ENCODE peak calls at places on chromosomes 13 and 19, in four cellular contexts. One of them, this sample, is unnamed.

GRCh38 chr19:5918463-5919079 is 4.5 kb downstream of the CAPS start:
- DNase-seq in AG08396: no peak
- DNase-seq in caudate nucleus: no peak
- DNase-seq in stimulated activated CD8-positive, alpha-beta memory T cell treated with anti-CD3 and anti-CD28 coated beads, Interleukin-15, amount 100 ng/mL, for 1 hour: no peak
- DNase-seq in this sample: no peak

GRCh38 chr13:72456486-72456885 is 270.9 kb downstream of the MZT1 start:
- DNase-seq in AG08396: no peak
- DNase-seq in caudate nucleus: no peak
- DNase-seq in stimulated activated CD8-positive, alpha-beta memory T cell treated with anti-CD3 and anti-CD28 coated beads, Interleukin-15, amount 100 ng/mL, for 1 hour: no peak
- DNase-seq in this sample: no peak

GRCh38 chr19:57436392-57436791 is 1.3 kb downstream of the ZNF749 start:
- DNase-seq in AG08396: no peak
- DNase-seq in caudate nucleus: no peak
- DNase-seq in stimulated activated CD8-positive, alpha-beta memory T cell treated with anti-CD3 and anti-CD28 coated beads, Interleukin-15, amount 100 ng/mL, for 1 hour: no peak
- DNase-seq in this sample: no peak

GRCh38 chr13:93628136-93628535 is 401.5 kb downstream of the GPC6 start:
- DNase-seq in AG08396: no peak
- DNase-seq in caudate nucleus: no peak
- DNase-seq in stimulated activated CD8-positive, alpha-beta memory T cell treated with anti-CD3 and anti-CD28 coated beads, Interleukin-15, amount 100 ng/mL, for 1 hour: no peak
- DNase-seq in this sample: no peak

GRCh38 chr13:31009166-31009565 is 76.7 kb downstream of the TEX26 start:
- DNase-seq in AG08396: no peak
- DNase-seq in caudate nucleus: no peak
- DNase-seq in stimulated activated CD8-positive, alpha-beta memory T cell treated with anti-CD3 and anti-CD28 coated beads, Interleukin-15, amount 100 ng/mL, for 1 hour: no peak
- DNase-seq in this sample: no peak

GRCh38 chr13:25489238-25489637 is 117.5 kb downstream of the ATP8A2 start:
- DNase-seq in AG08396: no peak
- DNase-seq in caudate nucleus: peak
- DNase-seq in stimulated activated CD8-positive, alpha-beta memory T cell treated with anti-CD3 and anti-CD28 coated beads, Interleukin-15, amount 100 ng/mL, for 1 hour: no peak
- DNase-seq in this sample: no peak

GRCh38 chr19:6828698-6829633 is 56.5 kb downstream of the VAV1 start:
- DNase-seq in AG08396: no peak
- DNase-seq in caudate nucleus: no peak
- DNase-seq in stimulated activated CD8-positive, alpha-beta memory T cell treated with anti-CD3 and anti-CD28 coated beads, Interleukin-15, amount 100 ng/mL, for 1 hour: no peak
- DNase-seq in this sample: no peak

GRCh38 chr19:23522431-23522830 is 127.2 kb upstream of the ZNF91 start:
- DNase-seq in AG08396: no peak
- DNase-seq in caudate nucleus: no peak
- DNase-seq in stimulated activated CD8-positive, alpha-beta memory T cell treated with anti-CD3 and anti-CD28 coated beads, Interleukin-15, amount 100 ng/mL, for 1 hour: no peak
- DNase-seq in this sample: no peak

GRCh38 chr13:73168226-73168992 is 109.6 kb downstream of the KLF5 start:
- DNase-seq in AG08396: no peak
- DNase-seq in caudate nucleus: no peak
- DNase-seq in stimulated activated CD8-positive, alpha-beta memory T cell treated with anti-CD3 and anti-CD28 coated beads, Interleukin-15, amount 100 ng/mL, for 1 hour: no peak
- DNase-seq in this sample: no peak

GRCh38 chr13:111658150-111659100 is 338.0 kb downstream of the TEX29 start:
- DNase-seq in AG08396: no peak
- DNase-seq in caudate nucleus: peak
- DNase-seq in stimulated activated CD8-positive, alpha-beta memory T cell treated with anti-CD3 and anti-CD28 coated beads, Interleukin-15, amount 100 ng/mL, for 1 hour: no peak
- DNase-seq in this sample: no peak

GRCh38 chr13:49444517-49445395 is 682 bp downstream of the SETDB2 start:
- DNase-seq in AG08396: peak
- DNase-seq in caudate nucleus: no peak
- DNase-seq in stimulated activated CD8-positive, alpha-beta memory T cell treated with anti-CD3 and anti-CD28 coated beads, Interleukin-15, amount 100 ng/mL, for 1 hour: no peak
- DNase-seq in this sample: peak

GRCh38 chr19:12666305-12667048 is at the start of the genes MAN2B1 and WDR83:
- DNase-seq in AG08396: peak
- DNase-seq in caudate nucleus: peak
- DNase-seq in stimulated activated CD8-positive, alpha-beta memory T cell treated with anti-CD3 and anti-CD28 coated beads, Interleukin-15, amount 100 ng/mL, for 1 hour: peak
- DNase-seq in this sample: peak

GRCh38 chr19:10707440-10707839 is 6.2 kb downstream of the QTRT1 start:
- DNase-seq in AG08396: no peak
- DNase-seq in caudate nucleus: no peak
- DNase-seq in stimulated activated CD8-positive, alpha-beta memory T cell treated with anti-CD3 and anti-CD28 coated beads, Interleukin-15, amount 100 ng/mL, for 1 hour: no peak
- DNase-seq in this sample: no peak

GRCh38 chr13:59450218-59450617 is 713.5 kb downstream of the DIAPH3 start:
- DNase-seq in AG08396: no peak
- DNase-seq in caudate nucleus: no peak
- DNase-seq in stimulated activated CD8-positive, alpha-beta memory T cell treated with anti-CD3 and anti-CD28 coated beads, Interleukin-15, amount 100 ng/mL, for 1 hour: no peak
- DNase-seq in this sample: no peak

GRCh38 chr13:20363604-20364003 is 131.5 kb upstream of the GJB6 start:
- DNase-seq in AG08396: no peak
- DNase-seq in caudate nucleus: no peak
- DNase-seq in stimulated activated CD8-positive, alpha-beta memory T cell treated with anti-CD3 and anti-CD28 coated beads, Interleukin-15, amount 100 ng/mL, for 1 hour: no peak
- DNase-seq in this sample: no peak

GRCh38 chr19:44809856-44810554 is 1.1 kb downstream of the BCAM start:
- DNase-seq in AG08396: no peak
- DNase-seq in caudate nucleus: no peak
- DNase-seq in stimulated activated CD8-positive, alpha-beta memory T cell treated with anti-CD3 and anti-CD28 coated beads, Interleukin-15, amount 100 ng/mL, for 1 hour: no peak
- DNase-seq in this sample: no peak

GRCh38 chr13:50208826-50209335 is 193.6 kb downstream of the KCNRG start:
- DNase-seq in AG08396: peak
- DNase-seq in caudate nucleus: no peak
- DNase-seq in stimulated activated CD8-positive, alpha-beta memory T cell treated with anti-CD3 and anti-CD28 coated beads, Interleukin-15, amount 100 ng/mL, for 1 hour: no peak
- DNase-seq in this sample: no peak

GRCh38 chr13:34849406-34849805 is 92.7 kb upstream of the NBEA start:
- DNase-seq in AG08396: no peak
- DNase-seq in caudate nucleus: no peak
- DNase-seq in stimulated activated CD8-positive, alpha-beta memory T cell treated with anti-CD3 and anti-CD28 coated beads, Interleukin-15, amount 100 ng/mL, for 1 hour: no peak
- DNase-seq in this sample: no peak

GRCh38 chr13:33611016-33611805 is 206.7 kb upstream of the RFC3 start:
- DNase-seq in AG08396: peak
- DNase-seq in caudate nucleus: peak
- DNase-seq in stimulated activated CD8-positive, alpha-beta memory T cell treated with anti-CD3 and anti-CD28 coated beads, Interleukin-15, amount 100 ng/mL, for 1 hour: no peak
- DNase-seq in this sample: no peak

GRCh38 chr13:109036091-109036490 is 406.7 kb downstream of the MYO16 start:
- DNase-seq in AG08396: no peak
- DNase-seq in caudate nucleus: no peak
- DNase-seq in stimulated activated CD8-positive, alpha-beta memory T cell treated with anti-CD3 and anti-CD28 coated beads, Interleukin-15, amount 100 ng/mL, for 1 hour: no peak
- DNase-seq in this sample: no peak

GRCh38 chr19:50511069-50511822 is at the start of gene JOSD2:
- DNase-seq in AG08396: peak
- DNase-seq in caudate nucleus: peak
- DNase-seq in stimulated activated CD8-positive, alpha-beta memory T cell treated with anti-CD3 and anti-CD28 coated beads, Interleukin-15, amount 100 ng/mL, for 1 hour: peak
- DNase-seq in this sample: peak

GRCh38 chr13:88622362-88622973 is 951.3 kb downstream of the SLITRK5 start:
- DNase-seq in AG08396: no peak
- DNase-seq in caudate nucleus: no peak
- DNase-seq in stimulated activated CD8-positive, alpha-beta memory T cell treated with anti-CD3 and anti-CD28 coated beads, Interleukin-15, amount 100 ng/mL, for 1 hour: peak
- DNase-seq in this sample: no peak

GRCh38 chr19:43759515-43759914 is 4.8 kb upstream of the SMG9 start:
- DNase-seq in AG08396: no peak
- DNase-seq in caudate nucleus: no peak
- DNase-seq in stimulated activated CD8-positive, alpha-beta memory T cell treated with anti-CD3 and anti-CD28 coated beads, Interleukin-15, amount 100 ng/mL, for 1 hour: no peak
- DNase-seq in this sample: no peak

GRCh38 chr13:73880365-73880764 is 253.8 kb downstream of the KLF12 start:
- DNase-seq in AG08396: no peak
- DNase-seq in caudate nucleus: no peak
- DNase-seq in stimulated activated CD8-positive, alpha-beta memory T cell treated with anti-CD3 and anti-CD28 coated beads, Interleukin-15, amount 100 ng/mL, for 1 hour: no peak
- DNase-seq in this sample: no peak

GRCh38 chr19:55461974-55462628 is 659 bp upstream of the ISOC2 start:
- DNase-seq in AG08396: no peak
- DNase-seq in caudate nucleus: no peak
- DNase-seq in stimulated activated CD8-positive, alpha-beta memory T cell treated with anti-CD3 and anti-CD28 coated beads, Interleukin-15, amount 100 ng/mL, for 1 hour: no peak
- DNase-seq in this sample: no peak

GRCh38 chr19:37941820-37942515 is 35.0 kb downstream of the SIPA1L3 start:
- DNase-seq in AG08396: no peak
- DNase-seq in caudate nucleus: no peak
- DNase-seq in stimulated activated CD8-positive, alpha-beta memory T cell treated with anti-CD3 and anti-CD28 coated beads, Interleukin-15, amount 100 ng/mL, for 1 hour: no peak
- DNase-seq in this sample: no peak

This sample was measured in central memory CD8-positive, alpha-beta T cell.